ENCODE peak calls at places on chromosomes 7 and 10, in four cellular contexts. One of them, this sample, is unnamed.

GRCh38 chr10:109721401-109722028 is 201.8 kb downstream of the XPNPEP1 start:
- DNase-seq in H9: no peak
- DNase-seq in lung: no peak
- DNase-seq in heart right ventricle: no peak
- DNase-seq in this sample: no peak

GRCh38 chr7:139626817-139627216 is 103.3 kb downstream of the CLEC2L start:
- DNase-seq in H9: no peak
- DNase-seq in lung: no peak
- DNase-seq in heart right ventricle: no peak
- DNase-seq in this sample: no peak

GRCh38 chr7:117777335-117778150 is 95.7 kb downstream of the CTTNBP2 start:
- DNase-seq in H9: no peak
- DNase-seq in lung: no peak
- DNase-seq in heart right ventricle: no peak
- DNase-seq in this sample: no peak

GRCh38 chr7:133530682-133531081 is 277.8 kb downstream of the EXOC4 start:
- DNase-seq in H9: no peak
- DNase-seq in lung: no peak
- DNase-seq in heart right ventricle: no peak
- DNase-seq in this sample: no peak

GRCh38 chr10:29471483-29471859 is 163.3 kb downstream of the SVIL start:
- DNase-seq in H9: no peak
- DNase-seq in lung: no peak
- DNase-seq in heart right ventricle: no peak
- DNase-seq in this sample: no peak

GRCh38 chr10:34815174-34816066 is at the start of gene PARD3:
- DNase-seq in H9: peak; percentile 82
- DNase-seq in lung: peak; percentile 61
- DNase-seq in heart right ventricle: peak; percentile 77
- DNase-seq in this sample: peak; percentile 69

GRCh38 chr7:98265841-98266271 is 13.8 kb upstream of the TECPR1 start:
- DNase-seq in H9: no peak
- DNase-seq in lung: no peak
- DNase-seq in heart right ventricle: no peak
- DNase-seq in this sample: no peak

GRCh38 chr10:76133597-76134255 is 702.3 kb downstream of the LRMDA start:
- DNase-seq in H9: no peak
- DNase-seq in lung: no peak
- DNase-seq in heart right ventricle: no peak
- DNase-seq in this sample: peak; percentile 36

GRCh38 chr10:52927678-52928077 is 155.1 kb upstream of the MBL2 start:
- DNase-seq in H9: no peak
- DNase-seq in lung: no peak
- DNase-seq in heart right ventricle: no peak
- DNase-seq in this sample: no peak

GRCh38 chr10:52283174-52283573 is 30.9 kb upstream of the DKK1 start:
- DNase-seq in H9: no peak
- DNase-seq in lung: no peak
- DNase-seq in heart right ventricle: no peak
- DNase-seq in this sample: no peak

GRCh38 chr7:10939237-10939910 is 34.3 kb upstream of the PHF14 start:
- DNase-seq in H9: no peak
- DNase-seq in lung: no peak
- DNase-seq in heart right ventricle: no peak
- DNase-seq in this sample: no peak

GRCh38 chr7:10734595-10734994 is 239.1 kb upstream of the PHF14 start:
- DNase-seq in H9: no peak
- DNase-seq in lung: no peak
- DNase-seq in heart right ventricle: no peak
- DNase-seq in this sample: no peak

GRCh38 chr10:93456480-93456879 is 25.7 kb downstream of the MYOF start:
- DNase-seq in H9: no peak
- DNase-seq in lung: no peak
- DNase-seq in heart right ventricle: no peak
- DNase-seq in this sample: no peak

GRCh38 chr7:111384065-111384891 is 178.0 kb downstream of the IMMP2L start:
- DNase-seq in H9: no peak
- DNase-seq in lung: no peak
- DNase-seq in heart right ventricle: no peak
- DNase-seq in this sample: no peak

GRCh38 chr10:97321032-97321806 is 2.1 kb downstream of the FRAT1 start:
- DNase-seq in H9: peak; percentile 64
- DNase-seq in lung: peak; percentile 31
- DNase-seq in heart right ventricle: peak; percentile 34
- DNase-seq in this sample: peak; percentile 36

GRCh38 chr10:74103560-74104248 is 46.9 kb downstream of the AP3M1 start:
- DNase-seq in H9: no peak
- DNase-seq in lung: no peak
- DNase-seq in heart right ventricle: no peak
- DNase-seq in this sample: peak; percentile 1

GRCh38 chr10:114412907-114413386 is 8.6 kb upstream of the AFAP1L2 start:
- DNase-seq in H9: no peak
- DNase-seq in lung: no peak
- DNase-seq in heart right ventricle: no peak
- DNase-seq in this sample: no peak

GRCh38 chr7:1973321-1974251 is 259.2 kb downstream of the MAD1L1 start:
- DNase-seq in H9: no peak
- DNase-seq in lung: no peak
- DNase-seq in heart right ventricle: no peak
- DNase-seq in this sample: no peak